ENCODE peak calls at places on chromosomes 4 and X, in seven cellular contexts. T, Q, V, R, K, W and B are unnamed samples.

GRCh38 chr4:107993969-107994368 is 4.3 kb downstream of the HADH start:
- DNase-seq in T (no peak), Q (no peak), V (no peak), R (no peak), K (no peak), W (no peak), B (no peak)

GRCh38 chr4:47505666-47506065 is 20.6 kb downstream of the ATP10D start:
- DNase-seq in T (peak), Q (no peak), V (no peak), R (no peak), K (no peak), W (no peak), B (no peak)

GRCh38 chr4:8847331-8847730 is 24.3 kb downstream of the HMX1 start:
- DNase-seq in T (no peak), Q (no peak), V (no peak), R (no peak), K (peak), W (no peak), B (no peak)

GRCh38 chrX:19747672-19748610 is 139.5 kb downstream of the SH3KBP1 start:
- DNase-seq in T (no peak), Q (no peak), V (no peak), R (no peak), K (no peak), W (no peak), B (no peak)

GRCh38 chr4:7430965-7431695 is 3.6 kb downstream of the PSAPL1 start:
- DNase-seq in T (no peak), Q (no peak), V (no peak), R (no peak), K (peak), W (no peak), B (no peak)

GRCh38 chrX:12974217-12974796 is 603 bp upstream of the TMSB4X start:
- DNase-seq in T (no peak), Q (peak), V (peak), R (no peak), K (peak), W (no peak), B (no peak)

GRCh38 chr4:15457401-15458201 is 12.1 kb upstream of the CC2D2A start:
- DNase-seq in T (no peak), Q (no peak), V (peak), R (no peak), K (no peak), W (no peak), B (peak)

GRCh38 chrX:48196745-48197213 is at the start of gene SSX5:
- DNase-seq in T (no peak), Q (no peak), V (no peak), R (no peak), K (no peak), W (no peak), B (no peak)

GRCh38 chr4:37531156-37531555 is 155.0 kb downstream of the RELL1 start:
- DNase-seq in T (no peak), Q (no peak), V (no peak), R (no peak), K (no peak), W (no peak), B (peak)

GRCh38 chrX:45598841-45599240 is 398.2 kb upstream of the DIPK2B start:
- DNase-seq in T (no peak), Q (no peak), V (no peak), R (no peak), K (no peak), W (no peak), B (peak)

GRCh38 chrX:56802921-56803848 is 74.1 kb downstream of the NBDY start:
- DNase-seq in T (peak), Q (peak), V (peak), R (peak), K (peak), W (no peak), B (peak)

GRCh38 chr4:139522457-139522856 is 33.6 kb downstream of the SETD7 start:
- DNase-seq in T (no peak), Q (no peak), V (no peak), R (no peak), K (no peak), W (no peak), B (no peak)

GRCh38 chr4:22237155-22237751 is 278.6 kb downstream of the ADGRA3 start:
- DNase-seq in T (no peak), Q (no peak), V (peak), R (no peak), K (peak), W (no peak), B (no peak)

GRCh38 chr4:38621004-38621684 is 42.9 kb upstream of the KLF3 start:
- DNase-seq in T (peak), Q (no peak), V (peak), R (no peak), K (peak), W (peak), B (peak)

GRCh38 chrX:17605676-17606075 is 131.6 kb upstream of the SCML1 start:
- DNase-seq in T (no peak), Q (no peak), V (no peak), R (no peak), K (no peak), W (no peak), B (peak)

GRCh38 chr4:174120446-174121142 is 162.9 kb downstream of the FBXO8 start:
- DNase-seq in T (peak), Q (peak), V (peak), R (peak), K (no peak), W (peak), B (peak)

GRCh38 chr4:15240764-15241163 is 187.1 kb upstream of the C1QTNF7 start:
- DNase-seq in T (no peak), Q (no peak), V (peak), R (no peak), K (no peak), W (no peak), B (no peak)

GRCh38 chrX:114038358-114038757 is 545.5 kb upstream of the HTR2C start:
- DNase-seq in T (no peak), Q (no peak), V (no peak), R (no peak), K (no peak), W (no peak), B (no peak)

GRCh38 chrX:44447214-44447613 is 95.4 kb downstream of the FUNDC1 start:
- DNase-seq in T (no peak), Q (no peak), V (peak), R (no peak), K (no peak), W (no peak), B (no peak)

GRCh38 chr4:105666693-105667092 is 41.8 kb downstream of the INTS12 start:
- DNase-seq in T (no peak), Q (no peak), V (peak), R (no peak), K (no peak), W (peak), B (peak)

GRCh38 chrX:153628129-153628528 is 18.9 kb upstream of the DUSP9 start:
- DNase-seq in T (no peak), Q (no peak), V (no peak), R (no peak), K (no peak), W (no peak), B (no peak)

GRCh38 chrX:154603438-154604430 is 15.3 kb downstream of the CTAG1B start:
- DNase-seq in T (peak), Q (no peak), V (peak), R (no peak), K (no peak), W (peak), B (peak)

GRCh38 chr4:114282937-114283336 is 303.5 kb upstream of the ARSJ start:
- DNase-seq in T (no peak), Q (no peak), V (no peak), R (no peak), K (no peak), W (no peak), B (no peak)